ENCODE peak calls at places on chromosomes 2 and 18, in seven cellular contexts. One of them, this sample, is unnamed.

GRCh38 chr18:78607221-78607620 is 372.4 kb upstream of the SALL3 start:
- DNase-seq in AG09309: no peak
- DNase-seq in lung: no peak
- DNase-seq in Calu3: no peak
- DNase-seq in GM20000: no peak
- DNase-seq in CD4-positive, alpha-beta T cell: no peak
- DNase-seq in BJ: no peak
- DNase-seq in this sample: no peak

GRCh38 chr2:177817300-177817699 is 255.3 kb downstream of the PDE11A start:
- DNase-seq in CD4-positive, alpha-beta T cell: no peak
- DNase-seq in AG09309: no peak
- DNase-seq in Calu3: no peak
- DNase-seq in BJ: no peak
- DNase-seq in lung: no peak
- DNase-seq in GM20000: no peak
- DNase-seq in this sample: no peak

GRCh38 chr18:80229342-80229741 is 18.0 kb downstream of the PARD6G start:
- DNase-seq in GM20000: no peak
- DNase-seq in lung: no peak
- DNase-seq in CD4-positive, alpha-beta T cell: no peak
- DNase-seq in Calu3: no peak
- DNase-seq in BJ: no peak
- DNase-seq in AG09309: no peak
- DNase-seq in this sample: no peak

GRCh38 chr2:232013701-232014353 is 52.3 kb downstream of the DIS3L2 start:
- DNase-seq in BJ: peak
- DNase-seq in lung: no peak
- DNase-seq in CD4-positive, alpha-beta T cell: no peak
- DNase-seq in GM20000: peak
- DNase-seq in Calu3: no peak
- DNase-seq in AG09309: peak
- DNase-seq in this sample: no peak

GRCh38 chr2:227509824-227510619 is 38.1 kb downstream of the AGFG1 start:
- DNase-seq in CD4-positive, alpha-beta T cell: no peak
- DNase-seq in AG09309: no peak
- DNase-seq in Calu3: no peak
- DNase-seq in lung: no peak
- DNase-seq in GM20000: no peak
- DNase-seq in BJ: no peak
- DNase-seq in this sample: no peak

GRCh38 chr2:61328707-61329251 is 142.1 kb downstream of the USP34 start:
- DNase-seq in GM20000: peak
- DNase-seq in BJ: peak
- DNase-seq in lung: peak
- DNase-seq in Calu3: no peak
- DNase-seq in CD4-positive, alpha-beta T cell: no peak
- DNase-seq in AG09309: peak
- DNase-seq in this sample: peak

GRCh38 chr2:43790118-43790517 is 16.3 kb downstream of the DYNC2LI1 start:
- DNase-seq in BJ: no peak
- DNase-seq in lung: no peak
- DNase-seq in Calu3: no peak
- DNase-seq in AG09309: no peak
- DNase-seq in CD4-positive, alpha-beta T cell: no peak
- DNase-seq in GM20000: no peak
- DNase-seq in this sample: no peak

GRCh38 chr2:226782092-226782713 is 17.4 kb downstream of the IRS1 start:
- DNase-seq in CD4-positive, alpha-beta T cell: no peak
- DNase-seq in GM20000: no peak
- DNase-seq in AG09309: no peak
- DNase-seq in Calu3: no peak
- DNase-seq in lung: no peak
- DNase-seq in BJ: no peak
- DNase-seq in this sample: no peak

GRCh38 chr2:118509319-118510016 is 338.0 kb downstream of the EN1 start:
- DNase-seq in Calu3: no peak
- DNase-seq in CD4-positive, alpha-beta T cell: no peak
- DNase-seq in lung: no peak
- DNase-seq in AG09309: no peak
- DNase-seq in BJ: no peak
- DNase-seq in GM20000: no peak
- DNase-seq in this sample: no peak

GRCh38 chr2:101688266-101688665 is 9.2 kb upstream of the MAP4K4 start:
- DNase-seq in BJ: no peak
- DNase-seq in CD4-positive, alpha-beta T cell: no peak
- DNase-seq in AG09309: no peak
- DNase-seq in Calu3: no peak
- DNase-seq in GM20000: no peak
- DNase-seq in lung: no peak
- DNase-seq in this sample: no peak

GRCh38 chr2:30230855-30231725 is at the start of gene LBH:
- DNase-seq in AG09309: no peak
- DNase-seq in lung: peak
- DNase-seq in GM20000: peak
- DNase-seq in Calu3: peak
- DNase-seq in CD4-positive, alpha-beta T cell: peak
- DNase-seq in BJ: peak
- DNase-seq in this sample: peak

DNA sequence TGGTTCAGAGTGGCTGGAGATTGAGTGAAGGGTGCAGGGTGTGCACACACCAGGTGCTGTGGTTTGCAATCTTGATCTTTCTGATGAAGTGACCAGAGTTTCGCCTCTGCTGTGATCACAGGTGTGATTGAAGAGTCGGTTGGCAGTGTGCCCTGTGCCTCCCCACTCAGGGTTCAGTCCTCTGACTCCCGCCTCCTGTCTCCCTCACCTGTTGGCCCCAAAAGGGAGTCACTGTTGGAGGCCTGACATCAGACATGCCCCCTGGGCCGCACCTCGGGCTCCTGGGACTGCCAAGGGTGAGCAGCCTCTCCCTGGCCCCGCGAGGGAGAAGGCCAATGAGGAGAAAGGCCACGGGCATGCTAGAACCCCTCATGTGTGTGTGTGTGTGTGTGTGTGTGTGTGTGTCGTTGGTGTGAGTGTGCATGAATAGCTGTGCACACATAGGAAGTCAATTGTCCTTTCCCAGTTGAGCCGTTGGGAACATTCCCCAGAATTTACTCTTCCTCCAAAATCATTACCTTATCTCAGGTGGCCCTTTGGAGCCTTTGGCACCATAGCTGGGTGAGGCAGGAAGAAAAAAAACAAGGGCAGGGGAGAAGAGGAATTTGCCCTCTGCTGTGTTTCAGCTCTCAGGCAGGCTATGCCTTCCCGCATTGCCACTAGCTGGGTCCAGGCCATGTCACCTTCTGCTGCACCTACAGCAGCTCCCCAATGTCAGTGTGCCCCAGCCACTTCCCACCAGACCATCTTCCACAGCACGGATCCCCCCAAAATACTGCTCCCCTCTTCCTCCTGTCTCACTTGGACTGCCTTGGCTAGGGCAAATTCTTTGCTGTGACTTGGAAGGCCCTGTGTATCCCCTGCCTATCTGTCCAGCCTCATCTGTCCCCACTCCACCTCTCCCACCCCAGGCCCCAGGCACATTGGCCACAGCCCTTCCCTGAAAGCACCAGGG is 78.2 kb upstream of the LAPTM4A start:
- DNase-seq in GM20000: no peak
- DNase-seq in CD4-positive, alpha-beta T cell: no peak
- DNase-seq in BJ: no peak
- DNase-seq in lung: no peak
- DNase-seq in AG09309: no peak
- DNase-seq in Calu3: no peak
- DNase-seq in this sample: no peak
- TF ChIP-seq CTCF in GM20000: no peak
- TF ChIP-seq CTCF in CD4-positive, alpha-beta T cell: no peak
- TF ChIP-seq CTCF in BJ: no peak
- TF ChIP-seq CTCF in lung: no peak
- TF ChIP-seq CTCF in AG09309: no peak
- TF ChIP-seq CTCF in Calu3: no peak
- TF ChIP-seq CTCF in this sample: no peak

GRCh38 chr2:38430603-38431002 is 53.5 kb upstream of the ATL2 start:
- DNase-seq in lung: no peak
- DNase-seq in GM20000: no peak
- DNase-seq in CD4-positive, alpha-beta T cell: no peak
- DNase-seq in BJ: no peak
- DNase-seq in Calu3: no peak
- DNase-seq in AG09309: no peak
- DNase-seq in this sample: no peak
- TF ChIP-seq CTCF in lung: no peak
- TF ChIP-seq CTCF in GM20000: no peak
- TF ChIP-seq CTCF in CD4-positive, alpha-beta T cell: no peak
- TF ChIP-seq CTCF in BJ: no peak
- TF ChIP-seq CTCF in Calu3: no peak
- TF ChIP-seq CTCF in AG09309: no peak
- TF ChIP-seq CTCF in this sample: no peak

DNA sequence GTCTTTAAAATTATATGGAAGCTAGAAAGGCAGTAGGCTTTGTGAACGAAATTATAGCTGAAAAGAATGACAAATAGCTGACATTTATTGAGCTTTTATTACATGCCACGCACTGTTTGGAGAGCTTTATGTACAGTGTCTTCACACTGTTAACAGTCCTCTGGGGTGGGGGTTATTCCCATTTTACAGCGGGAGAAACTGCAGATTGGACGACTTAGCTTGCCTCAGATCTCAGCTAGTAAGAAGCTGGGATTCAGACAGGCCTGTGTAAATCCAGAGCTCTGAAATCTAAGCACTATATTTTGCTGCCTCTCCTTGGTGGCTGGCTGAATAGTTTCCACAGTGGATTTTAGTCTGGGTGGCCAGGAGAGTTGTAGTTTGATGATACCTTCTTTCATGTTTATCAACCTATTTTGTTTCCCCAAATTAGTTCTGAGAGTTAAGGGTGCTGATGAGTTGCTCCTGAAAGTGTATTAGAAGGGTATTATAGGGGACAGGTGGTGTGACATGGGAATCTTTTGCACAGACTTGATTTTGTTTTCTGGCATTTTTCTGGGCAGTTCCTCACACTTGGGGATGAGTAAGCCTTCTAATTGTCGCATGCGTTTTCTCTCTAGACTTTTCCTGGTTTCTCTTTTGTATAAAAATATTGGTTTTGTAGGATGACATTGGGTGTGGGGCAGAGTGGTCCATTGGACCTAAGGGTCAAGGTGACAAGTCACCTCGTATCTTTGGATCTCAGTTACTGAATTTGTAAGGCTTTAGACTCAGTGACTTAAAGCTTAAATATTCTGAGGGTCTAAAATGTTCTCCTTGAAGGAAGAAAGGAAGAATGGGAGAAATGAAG is 1.5 kb downstream of the ACSL3 start:
- DNase-seq in BJ: no peak
- DNase-seq in CD4-positive, alpha-beta T cell: no peak
- DNase-seq in Calu3: peak
- DNase-seq in AG09309: no peak
- DNase-seq in GM20000: peak
- DNase-seq in lung: no peak
- DNase-seq in this sample: no peak
- TF ChIP-seq CTCF in BJ: peak
- TF ChIP-seq CTCF in CD4-positive, alpha-beta T cell: no peak
- TF ChIP-seq CTCF in Calu3: no peak
- TF ChIP-seq CTCF in AG09309: no peak
- TF ChIP-seq CTCF in GM20000: no peak
- TF ChIP-seq CTCF in lung: peak
- TF ChIP-seq CTCF in this sample: peak

GRCh38 chr2:23312996-23313606 is 71.9 kb upstream of the KLHL29 start:
- DNase-seq in CD4-positive, alpha-beta T cell: no peak
- DNase-seq in GM20000: peak
- DNase-seq in BJ: no peak
- DNase-seq in AG09309: no peak
- DNase-seq in Calu3: peak
- DNase-seq in lung: no peak
- DNase-seq in this sample: peak
- TF ChIP-seq CTCF in CD4-positive, alpha-beta T cell: peak
- TF ChIP-seq CTCF in GM20000: peak
- TF ChIP-seq CTCF in BJ: peak
- TF ChIP-seq CTCF in AG09309: peak
- TF ChIP-seq CTCF in Calu3: peak
- TF ChIP-seq CTCF in lung: no peak
- TF ChIP-seq CTCF in this sample: peak

DNA sequence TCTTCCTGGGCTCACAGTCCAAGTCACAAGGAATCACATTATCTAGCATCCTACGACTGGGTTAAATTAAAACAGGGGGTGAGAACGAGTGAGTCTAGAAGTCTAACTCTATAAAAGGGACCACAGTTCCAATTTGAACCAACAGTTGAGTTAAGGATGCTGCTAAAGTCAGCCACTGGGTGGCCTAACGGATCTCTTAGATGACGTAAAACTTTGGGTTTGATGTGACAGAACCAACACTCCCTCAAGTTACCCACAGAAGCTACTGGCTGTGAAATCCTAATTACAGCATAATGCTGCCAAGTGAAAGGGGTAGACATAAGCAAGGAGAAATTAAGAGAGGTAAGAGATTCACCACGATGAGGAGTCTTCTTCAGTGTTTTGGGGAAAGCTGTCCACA is 32.7 kb upstream of the RUFY4 start:
- DNase-seq in lung: no peak
- DNase-seq in BJ: no peak
- DNase-seq in GM20000: no peak
- DNase-seq in CD4-positive, alpha-beta T cell: no peak
- DNase-seq in Calu3: no peak
- DNase-seq in AG09309: no peak
- DNase-seq in this sample: no peak
- TF ChIP-seq CTCF in lung: no peak
- TF ChIP-seq CTCF in BJ: peak
- TF ChIP-seq CTCF in GM20000: no peak
- TF ChIP-seq CTCF in CD4-positive, alpha-beta T cell: no peak
- TF ChIP-seq CTCF in Calu3: no peak
- TF ChIP-seq CTCF in AG09309: peak
- TF ChIP-seq CTCF in this sample: peak

GRCh38 chr2:7037340-7038333 is 120.4 kb downstream of the RNF144A start:
- DNase-seq in BJ: peak
- DNase-seq in CD4-positive, alpha-beta T cell: peak
- DNase-seq in GM20000: peak
- DNase-seq in lung: peak
- DNase-seq in Calu3: peak
- DNase-seq in AG09309: no peak
- DNase-seq in this sample: peak
- TF ChIP-seq CTCF in BJ: peak
- TF ChIP-seq CTCF in CD4-positive, alpha-beta T cell: peak
- TF ChIP-seq CTCF in GM20000: peak
- TF ChIP-seq CTCF in lung: peak
- TF ChIP-seq CTCF in Calu3: peak
- TF ChIP-seq CTCF in AG09309: peak
- TF ChIP-seq CTCF in this sample: peak